ENCODE peak calls at places on chromosomes 13 and 19, in seven cellular contexts. One of them, this sample, is unnamed.

GRCh38 chr19:45947926-45948325 is 25.7 kb downstream of the NOVA2 start:
- DNase-seq in T-helper 1 cell: no peak
- DNase-seq in H7: no peak
- DNase-seq in stimulated activated CD4-positive, alpha-beta T cell treated with anti-CD3 and anti-CD28 coated beads, Interleukin-1b, Interleukin-23, amount 100 ng/mL, for 48 hours: no peak
- DNase-seq in NCI-H2029 treated with DMSO at 0.1 percent for 48 hours: no peak
- DNase-seq in nucleus accumbens: no peak
- DNase-seq in stimulated activated naive B cell treated with anti-CD40 and anti-IgM and Interleukin-4, amounts not matched to agents 10 μg/mL and 1 μg/mL and 100 μg/mL, for 72 hours: no peak
- DNase-seq in this sample: no peak

GRCh38 chr13:42355118-42355840 is 83.3 kb downstream of the AKAP11 start:
- DNase-seq in H7: no peak
- DNase-seq in NCI-H2029 treated with DMSO at 0.1 percent for 48 hours: no peak
- DNase-seq in nucleus accumbens: no peak
- DNase-seq in T-helper 1 cell: no peak
- DNase-seq in stimulated activated naive B cell treated with anti-CD40 and anti-IgM and Interleukin-4, amounts not matched to agents 10 μg/mL and 1 μg/mL and 100 μg/mL, for 72 hours: no peak
- DNase-seq in stimulated activated CD4-positive, alpha-beta T cell treated with anti-CD3 and anti-CD28 coated beads, Interleukin-1b, Interleukin-23, amount 100 ng/mL, for 48 hours: peak; percentile 75
- DNase-seq in this sample: no peak

GRCh38 chr13:20024706-20025105 is 66.2 kb downstream of the ZMYM2 start:
- DNase-seq in H7: no peak
- DNase-seq in NCI-H2029 treated with DMSO at 0.1 percent for 48 hours: no peak
- DNase-seq in stimulated activated naive B cell treated with anti-CD40 and anti-IgM and Interleukin-4, amounts not matched to agents 10 μg/mL and 1 μg/mL and 100 μg/mL, for 72 hours: no peak
- DNase-seq in stimulated activated CD4-positive, alpha-beta T cell treated with anti-CD3 and anti-CD28 coated beads, Interleukin-1b, Interleukin-23, amount 100 ng/mL, for 48 hours: no peak
- DNase-seq in nucleus accumbens: no peak
- DNase-seq in T-helper 1 cell: no peak
- DNase-seq in this sample: no peak

GRCh38 chr13:46355088-46355468 is 32.0 kb downstream of the RUBCNL start:
- DNase-seq in NCI-H2029 treated with DMSO at 0.1 percent for 48 hours: no peak
- DNase-seq in H7: no peak
- DNase-seq in T-helper 1 cell: no peak
- DNase-seq in stimulated activated naive B cell treated with anti-CD40 and anti-IgM and Interleukin-4, amounts not matched to agents 10 μg/mL and 1 μg/mL and 100 μg/mL, for 72 hours: no peak
- DNase-seq in stimulated activated CD4-positive, alpha-beta T cell treated with anti-CD3 and anti-CD28 coated beads, Interleukin-1b, Interleukin-23, amount 100 ng/mL, for 48 hours: no peak
- DNase-seq in nucleus accumbens: no peak
- DNase-seq in this sample: no peak

GRCh38 chr19:55376381-55376933 is at the start of gene TMEM190:
- DNase-seq in nucleus accumbens: no peak
- DNase-seq in NCI-H2029 treated with DMSO at 0.1 percent for 48 hours: no peak
- DNase-seq in stimulated activated CD4-positive, alpha-beta T cell treated with anti-CD3 and anti-CD28 coated beads, Interleukin-1b, Interleukin-23, amount 100 ng/mL, for 48 hours: no peak
- DNase-seq in H7: peak; percentile 84
- DNase-seq in T-helper 1 cell: no peak
- DNase-seq in stimulated activated naive B cell treated with anti-CD40 and anti-IgM and Interleukin-4, amounts not matched to agents 10 μg/mL and 1 μg/mL and 100 μg/mL, for 72 hours: no peak
- DNase-seq in this sample: no peak

GRCh38 chr13:21320642-21321034 is 138.5 kb downstream of the ZDHHC20 start:
- DNase-seq in stimulated activated CD4-positive, alpha-beta T cell treated with anti-CD3 and anti-CD28 coated beads, Interleukin-1b, Interleukin-23, amount 100 ng/mL, for 48 hours: no peak
- DNase-seq in H7: no peak
- DNase-seq in nucleus accumbens: no peak
- DNase-seq in stimulated activated naive B cell treated with anti-CD40 and anti-IgM and Interleukin-4, amounts not matched to agents 10 μg/mL and 1 μg/mL and 100 μg/mL, for 72 hours: no peak
- DNase-seq in NCI-H2029 treated with DMSO at 0.1 percent for 48 hours: no peak
- DNase-seq in T-helper 1 cell: no peak
- DNase-seq in this sample: no peak

GRCh38 chr19:3814648-3815047 is 28.5 kb upstream of the MATK start:
- DNase-seq in NCI-H2029 treated with DMSO at 0.1 percent for 48 hours: no peak
- DNase-seq in stimulated activated CD4-positive, alpha-beta T cell treated with anti-CD3 and anti-CD28 coated beads, Interleukin-1b, Interleukin-23, amount 100 ng/mL, for 48 hours: no peak
- DNase-seq in stimulated activated naive B cell treated with anti-CD40 and anti-IgM and Interleukin-4, amounts not matched to agents 10 μg/mL and 1 μg/mL and 100 μg/mL, for 72 hours: no peak
- DNase-seq in nucleus accumbens: no peak
- DNase-seq in T-helper 1 cell: no peak
- DNase-seq in H7: no peak
- DNase-seq in this sample: no peak

GRCh38 chr19:35545855-35546381 is 492 bp downstream of the TMEM147 start:
- DNase-seq in stimulated activated naive B cell treated with anti-CD40 and anti-IgM and Interleukin-4, amounts not matched to agents 10 μg/mL and 1 μg/mL and 100 μg/mL, for 72 hours: peak; percentile 75
- DNase-seq in NCI-H2029 treated with DMSO at 0.1 percent for 48 hours: no peak
- DNase-seq in H7: peak; percentile 88
- DNase-seq in stimulated activated CD4-positive, alpha-beta T cell treated with anti-CD3 and anti-CD28 coated beads, Interleukin-1b, Interleukin-23, amount 100 ng/mL, for 48 hours: peak; percentile 81
- DNase-seq in nucleus accumbens: no peak
- DNase-seq in T-helper 1 cell: peak; percentile 20
- DNase-seq in this sample: no peak

GRCh38 chr13:95624020-95624419 is 20.5 kb downstream of the DZIP1 start:
- DNase-seq in T-helper 1 cell: no peak
- DNase-seq in NCI-H2029 treated with DMSO at 0.1 percent for 48 hours: no peak
- DNase-seq in stimulated activated CD4-positive, alpha-beta T cell treated with anti-CD3 and anti-CD28 coated beads, Interleukin-1b, Interleukin-23, amount 100 ng/mL, for 48 hours: no peak
- DNase-seq in nucleus accumbens: no peak
- DNase-seq in H7: peak; percentile 72
- DNase-seq in stimulated activated naive B cell treated with anti-CD40 and anti-IgM and Interleukin-4, amounts not matched to agents 10 μg/mL and 1 μg/mL and 100 μg/mL, for 72 hours: no peak
- DNase-seq in this sample: no peak

GRCh38 chr19:16051254-16052025 is 24.9 kb upstream of the TPM4 start:
- DNase-seq in stimulated activated naive B cell treated with anti-CD40 and anti-IgM and Interleukin-4, amounts not matched to agents 10 μg/mL and 1 μg/mL and 100 μg/mL, for 72 hours: no peak
- DNase-seq in H7: peak; percentile 32
- DNase-seq in nucleus accumbens: no peak
- DNase-seq in T-helper 1 cell: no peak
- DNase-seq in stimulated activated CD4-positive, alpha-beta T cell treated with anti-CD3 and anti-CD28 coated beads, Interleukin-1b, Interleukin-23, amount 100 ng/mL, for 48 hours: peak; percentile 53
- DNase-seq in NCI-H2029 treated with DMSO at 0.1 percent for 48 hours: no peak
- DNase-seq in this sample: no peak

GRCh38 chr13:39524795-39525194 is 78.2 kb downstream of the LHFPL6 start:
- DNase-seq in stimulated activated CD4-positive, alpha-beta T cell treated with anti-CD3 and anti-CD28 coated beads, Interleukin-1b, Interleukin-23, amount 100 ng/mL, for 48 hours: no peak
- DNase-seq in stimulated activated naive B cell treated with anti-CD40 and anti-IgM and Interleukin-4, amounts not matched to agents 10 μg/mL and 1 μg/mL and 100 μg/mL, for 72 hours: no peak
- DNase-seq in T-helper 1 cell: no peak
- DNase-seq in H7: no peak
- DNase-seq in NCI-H2029 treated with DMSO at 0.1 percent for 48 hours: no peak
- DNase-seq in nucleus accumbens: no peak
- DNase-seq in this sample: no peak

GRCh38 chr19:1119475-1120217 is 15.9 kb downstream of the GPX4 start:
- DNase-seq in T-helper 1 cell: no peak
- DNase-seq in NCI-H2029 treated with DMSO at 0.1 percent for 48 hours: no peak
- DNase-seq in H7: no peak
- DNase-seq in stimulated activated naive B cell treated with anti-CD40 and anti-IgM and Interleukin-4, amounts not matched to agents 10 μg/mL and 1 μg/mL and 100 μg/mL, for 72 hours: no peak
- DNase-seq in nucleus accumbens: no peak
- DNase-seq in stimulated activated CD4-positive, alpha-beta T cell treated with anti-CD3 and anti-CD28 coated beads, Interleukin-1b, Interleukin-23, amount 100 ng/mL, for 48 hours: no peak
- DNase-seq in this sample: no peak

GRCh38 chr13:92827503-92827902 is 399.1 kb upstream of the GPC6 start:
- DNase-seq in T-helper 1 cell: no peak
- DNase-seq in stimulated activated CD4-positive, alpha-beta T cell treated with anti-CD3 and anti-CD28 coated beads, Interleukin-1b, Interleukin-23, amount 100 ng/mL, for 48 hours: no peak
- DNase-seq in NCI-H2029 treated with DMSO at 0.1 percent for 48 hours: no peak
- DNase-seq in nucleus accumbens: no peak
- DNase-seq in stimulated activated naive B cell treated with anti-CD40 and anti-IgM and Interleukin-4, amounts not matched to agents 10 μg/mL and 1 μg/mL and 100 μg/mL, for 72 hours: no peak
- DNase-seq in H7: no peak
- DNase-seq in this sample: no peak

GRCh38 chr19:31204115-31204514 is 145.1 kb downstream of the TSHZ3 start:
- DNase-seq in NCI-H2029 treated with DMSO at 0.1 percent for 48 hours: no peak
- DNase-seq in T-helper 1 cell: no peak
- DNase-seq in stimulated activated CD4-positive, alpha-beta T cell treated with anti-CD3 and anti-CD28 coated beads, Interleukin-1b, Interleukin-23, amount 100 ng/mL, for 48 hours: no peak
- DNase-seq in nucleus accumbens: no peak
- DNase-seq in H7: no peak
- DNase-seq in stimulated activated naive B cell treated with anti-CD40 and anti-IgM and Interleukin-4, amounts not matched to agents 10 μg/mL and 1 μg/mL and 100 μg/mL, for 72 hours: no peak
- DNase-seq in this sample: no peak

GRCh38 chr13:24306632-24307031 is 2.7 kb upstream of the C1QTNF9 start:
- DNase-seq in stimulated activated CD4-positive, alpha-beta T cell treated with anti-CD3 and anti-CD28 coated beads, Interleukin-1b, Interleukin-23, amount 100 ng/mL, for 48 hours: no peak
- DNase-seq in NCI-H2029 treated with DMSO at 0.1 percent for 48 hours: no peak
- DNase-seq in T-helper 1 cell: no peak
- DNase-seq in nucleus accumbens: no peak
- DNase-seq in stimulated activated naive B cell treated with anti-CD40 and anti-IgM and Interleukin-4, amounts not matched to agents 10 μg/mL and 1 μg/mL and 100 μg/mL, for 72 hours: no peak
- DNase-seq in H7: no peak
- DNase-seq in this sample: no peak

GRCh38 chr19:47005873-47006272 is 13.8 kb upstream of the NPAS1 start:
- DNase-seq in nucleus accumbens: no peak
- DNase-seq in T-helper 1 cell: no peak
- DNase-seq in H7: peak; percentile 76
- DNase-seq in stimulated activated naive B cell treated with anti-CD40 and anti-IgM and Interleukin-4, amounts not matched to agents 10 μg/mL and 1 μg/mL and 100 μg/mL, for 72 hours: no peak
- DNase-seq in NCI-H2029 treated with DMSO at 0.1 percent for 48 hours: peak; percentile 41
- DNase-seq in stimulated activated CD4-positive, alpha-beta T cell treated with anti-CD3 and anti-CD28 coated beads, Interleukin-1b, Interleukin-23, amount 100 ng/mL, for 48 hours: peak; percentile 32
- DNase-seq in this sample: no peak

GRCh38 chr19:343941-344624 is 513 bp downstream of the MIER2 start:
- DNase-seq in T-helper 1 cell: no peak
- DNase-seq in stimulated activated CD4-positive, alpha-beta T cell treated with anti-CD3 and anti-CD28 coated beads, Interleukin-1b, Interleukin-23, amount 100 ng/mL, for 48 hours: peak; percentile 12
- DNase-seq in NCI-H2029 treated with DMSO at 0.1 percent for 48 hours: no peak
- DNase-seq in nucleus accumbens: no peak
- DNase-seq in H7: peak; percentile 99
- DNase-seq in stimulated activated naive B cell treated with anti-CD40 and anti-IgM and Interleukin-4, amounts not matched to agents 10 μg/mL and 1 μg/mL and 100 μg/mL, for 72 hours: no peak
- DNase-seq in this sample: no peak

GRCh38 chr19:58575183-58576041 is 2.3 kb upstream of the MZF1 start:
- DNase-seq in stimulated activated naive B cell treated with anti-CD40 and anti-IgM and Interleukin-4, amounts not matched to agents 10 μg/mL and 1 μg/mL and 100 μg/mL, for 72 hours: peak; percentile 89
- DNase-seq in stimulated activated CD4-positive, alpha-beta T cell treated with anti-CD3 and anti-CD28 coated beads, Interleukin-1b, Interleukin-23, amount 100 ng/mL, for 48 hours: peak; percentile 84
- DNase-seq in NCI-H2029 treated with DMSO at 0.1 percent for 48 hours: no peak
- DNase-seq in H7: peak; percentile 96
- DNase-seq in T-helper 1 cell: peak; percentile 55
- DNase-seq in nucleus accumbens: no peak
- DNase-seq in this sample: no peak

GRCh38 chr13:60787083-60787482 is 390.1 kb downstream of the TDRD3 start:
- DNase-seq in NCI-H2029 treated with DMSO at 0.1 percent for 48 hours: no peak
- DNase-seq in stimulated activated naive B cell treated with anti-CD40 and anti-IgM and Interleukin-4, amounts not matched to agents 10 μg/mL and 1 μg/mL and 100 μg/mL, for 72 hours: no peak
- DNase-seq in T-helper 1 cell: no peak
- DNase-seq in H7: no peak
- DNase-seq in nucleus accumbens: no peak
- DNase-seq in stimulated activated CD4-positive, alpha-beta T cell treated with anti-CD3 and anti-CD28 coated beads, Interleukin-1b, Interleukin-23, amount 100 ng/mL, for 48 hours: no peak
- DNase-seq in this sample: no peak

GRCh38 chr19:10516671-10517286 is 468 bp downstream of the S1PR5 start:
- DNase-seq in NCI-H2029 treated with DMSO at 0.1 percent for 48 hours: no peak
- DNase-seq in stimulated activated CD4-positive, alpha-beta T cell treated with anti-CD3 and anti-CD28 coated beads, Interleukin-1b, Interleukin-23, amount 100 ng/mL, for 48 hours: no peak
- DNase-seq in T-helper 1 cell: no peak
- DNase-seq in H7: no peak
- DNase-seq in nucleus accumbens: no peak
- DNase-seq in stimulated activated naive B cell treated with anti-CD40 and anti-IgM and Interleukin-4, amounts not matched to agents 10 μg/mL and 1 μg/mL and 100 μg/mL, for 72 hours: no peak
- DNase-seq in this sample: no peak

GRCh38 chr19:13505761-13506549 is at the start of gene CACNA1A:
- DNase-seq in stimulated activated CD4-positive, alpha-beta T cell treated with anti-CD3 and anti-CD28 coated beads, Interleukin-1b, Interleukin-23, amount 100 ng/mL, for 48 hours: no peak
- DNase-seq in T-helper 1 cell: no peak
- DNase-seq in stimulated activated naive B cell treated with anti-CD40 and anti-IgM and Interleukin-4, amounts not matched to agents 10 μg/mL and 1 μg/mL and 100 μg/mL, for 72 hours: no peak
- DNase-seq in nucleus accumbens: no peak
- DNase-seq in NCI-H2029 treated with DMSO at 0.1 percent for 48 hours: no peak
- DNase-seq in H7: peak; percentile 93
- DNase-seq in this sample: no peak

GRCh38 chr13:113090415-113090770 is 15.2 kb upstream of the F7 start:
- DNase-seq in T-helper 1 cell: no peak
- DNase-seq in NCI-H2029 treated with DMSO at 0.1 percent for 48 hours: no peak
- DNase-seq in stimulated activated CD4-positive, alpha-beta T cell treated with anti-CD3 and anti-CD28 coated beads, Interleukin-1b, Interleukin-23, amount 100 ng/mL, for 48 hours: no peak
- DNase-seq in nucleus accumbens: no peak
- DNase-seq in H7: peak; percentile 94
- DNase-seq in stimulated activated naive B cell treated with anti-CD40 and anti-IgM and Interleukin-4, amounts not matched to agents 10 μg/mL and 1 μg/mL and 100 μg/mL, for 72 hours: no peak
- DNase-seq in this sample: no peak

GRCh38 chr19:7977723-7978040 is 27.8 kb downstream of the ELAVL1 start:
- DNase-seq in T-helper 1 cell: no peak
- DNase-seq in nucleus accumbens: no peak
- DNase-seq in H7: no peak
- DNase-seq in stimulated activated CD4-positive, alpha-beta T cell treated with anti-CD3 and anti-CD28 coated beads, Interleukin-1b, Interleukin-23, amount 100 ng/mL, for 48 hours: no peak
- DNase-seq in stimulated activated naive B cell treated with anti-CD40 and anti-IgM and Interleukin-4, amounts not matched to agents 10 μg/mL and 1 μg/mL and 100 μg/mL, for 72 hours: no peak
- DNase-seq in NCI-H2029 treated with DMSO at 0.1 percent for 48 hours: no peak
- DNase-seq in this sample: no peak

GRCh38 chr19:33193864-33194362 is at the start of gene LRP3:
- DNase-seq in stimulated activated naive B cell treated with anti-CD40 and anti-IgM and Interleukin-4, amounts not matched to agents 10 μg/mL and 1 μg/mL and 100 μg/mL, for 72 hours: no peak
- DNase-seq in T-helper 1 cell: no peak
- DNase-seq in H7: peak; percentile 92
- DNase-seq in nucleus accumbens: no peak
- DNase-seq in stimulated activated CD4-positive, alpha-beta T cell treated with anti-CD3 and anti-CD28 coated beads, Interleukin-1b, Interleukin-23, amount 100 ng/mL, for 48 hours: no peak
- DNase-seq in NCI-H2029 treated with DMSO at 0.1 percent for 48 hours: no peak
- DNase-seq in this sample: no peak

GRCh38 chr19:18543814-18544475 is 572 bp upstream of the FKBP8 start:
- DNase-seq in T-helper 1 cell: peak; percentile 43
- DNase-seq in nucleus accumbens: no peak
- DNase-seq in stimulated activated naive B cell treated with anti-CD40 and anti-IgM and Interleukin-4, amounts not matched to agents 10 μg/mL and 1 μg/mL and 100 μg/mL, for 72 hours: peak; percentile 77
- DNase-seq in NCI-H2029 treated with DMSO at 0.1 percent for 48 hours: peak; percentile 15
- DNase-seq in H7: peak; percentile 81
- DNase-seq in stimulated activated CD4-positive, alpha-beta T cell treated with anti-CD3 and anti-CD28 coated beads, Interleukin-1b, Interleukin-23, amount 100 ng/mL, for 48 hours: peak; percentile 84
- DNase-seq in this sample: no peak

GRCh38 chr13:37127706-37128241 is 22.3 kb upstream of the CSNK1A1L start:
- DNase-seq in stimulated activated CD4-positive, alpha-beta T cell treated with anti-CD3 and anti-CD28 coated beads, Interleukin-1b, Interleukin-23, amount 100 ng/mL, for 48 hours: no peak
- DNase-seq in nucleus accumbens: no peak
- DNase-seq in H7: no peak
- DNase-seq in NCI-H2029 treated with DMSO at 0.1 percent for 48 hours: no peak
- DNase-seq in T-helper 1 cell: no peak
- DNase-seq in stimulated activated naive B cell treated with anti-CD40 and anti-IgM and Interleukin-4, amounts not matched to agents 10 μg/mL and 1 μg/mL and 100 μg/mL, for 72 hours: no peak
- DNase-seq in this sample: no peak

GRCh38 chr13:67725999-67726398 is 495.9 kb upstream of the PCDH9 start:
- DNase-seq in NCI-H2029 treated with DMSO at 0.1 percent for 48 hours: no peak
- DNase-seq in nucleus accumbens: no peak
- DNase-seq in stimulated activated naive B cell treated with anti-CD40 and anti-IgM and Interleukin-4, amounts not matched to agents 10 μg/mL and 1 μg/mL and 100 μg/mL, for 72 hours: no peak
- DNase-seq in H7: no peak
- DNase-seq in stimulated activated CD4-positive, alpha-beta T cell treated with anti-CD3 and anti-CD28 coated beads, Interleukin-1b, Interleukin-23, amount 100 ng/mL, for 48 hours: no peak
- DNase-seq in T-helper 1 cell: no peak
- DNase-seq in this sample: no peak

GRCh38 chr19:27844261-27844660 is 1368.7 kb downstream of the UQCRFS1 start:
- DNase-seq in H7: no peak
- DNase-seq in stimulated activated naive B cell treated with anti-CD40 and anti-IgM and Interleukin-4, amounts not matched to agents 10 μg/mL and 1 μg/mL and 100 μg/mL, for 72 hours: no peak
- DNase-seq in nucleus accumbens: no peak
- DNase-seq in NCI-H2029 treated with DMSO at 0.1 percent for 48 hours: no peak
- DNase-seq in T-helper 1 cell: no peak
- DNase-seq in stimulated activated CD4-positive, alpha-beta T cell treated with anti-CD3 and anti-CD28 coated beads, Interleukin-1b, Interleukin-23, amount 100 ng/mL, for 48 hours: no peak
- DNase-seq in this sample: no peak

GRCh38 chr13:79589605-79590511 is 108.9 kb downstream of the NDFIP2 start:
- DNase-seq in H7: no peak
- DNase-seq in T-helper 1 cell: no peak
- DNase-seq in NCI-H2029 treated with DMSO at 0.1 percent for 48 hours: no peak
- DNase-seq in stimulated activated naive B cell treated with anti-CD40 and anti-IgM and Interleukin-4, amounts not matched to agents 10 μg/mL and 1 μg/mL and 100 μg/mL, for 72 hours: no peak
- DNase-seq in stimulated activated CD4-positive, alpha-beta T cell treated with anti-CD3 and anti-CD28 coated beads, Interleukin-1b, Interleukin-23, amount 100 ng/mL, for 48 hours: no peak
- DNase-seq in nucleus accumbens: no peak
- DNase-seq in this sample: no peak

GRCh38 chr19:18470787-18471186 is 32.9 kb upstream of the ISYNA1 start:
- DNase-seq in stimulated activated naive B cell treated with anti-CD40 and anti-IgM and Interleukin-4, amounts not matched to agents 10 μg/mL and 1 μg/mL and 100 μg/mL, for 72 hours: no peak
- DNase-seq in NCI-H2029 treated with DMSO at 0.1 percent for 48 hours: no peak
- DNase-seq in nucleus accumbens: no peak
- DNase-seq in stimulated activated CD4-positive, alpha-beta T cell treated with anti-CD3 and anti-CD28 coated beads, Interleukin-1b, Interleukin-23, amount 100 ng/mL, for 48 hours: no peak
- DNase-seq in T-helper 1 cell: no peak
- DNase-seq in H7: no peak
- DNase-seq in this sample: no peak

This sample was measured in cortex of kidney.